ENCODE peak calls at places on chromosomes 12 and 14, in five cellular contexts. One of them, this sample, is unnamed.
A peak's percentile ranks its signal among the peaks of the same experiment; 100 is the strongest.

GRCh38 chr14:79608426-79608825 is 602.9 kb downstream of the DIO2 start:
- DNase-seq in GM23338: no peak
- DNase-seq in hepatocyte: no peak
- DNase-seq in PC-3: no peak
- DNase-seq in mammary epithelial cell: peak; percentile 17
- DNase-seq in this sample: no peak

GRCh38 chr12:122395319-122395718 is 27.1 kb downstream of the CLIP1 start:
- DNase-seq in PC-3: peak; percentile 68
- DNase-seq in mammary epithelial cell: peak; percentile 73
- DNase-seq in hepatocyte: no peak
- DNase-seq in GM23338: no peak
- DNase-seq in this sample: no peak

GRCh38 chr12:109863961-109864712 is 16.2 kb downstream of the GLTP start:
- DNase-seq in hepatocyte: peak; percentile 40
- DNase-seq in mammary epithelial cell: no peak
- DNase-seq in GM23338: no peak
- DNase-seq in PC-3: peak; percentile 21
- DNase-seq in this sample: no peak

GRCh38 chr14:105411017-105411941 is 8.3 kb upstream of the MTA1 start:
- DNase-seq in GM23338: peak; percentile 62
- DNase-seq in PC-3: peak; percentile 63
- DNase-seq in hepatocyte: peak; percentile 77
- DNase-seq in mammary epithelial cell: peak; percentile 42
- DNase-seq in this sample: peak; percentile 62

GRCh38 chr14:30223385-30223785 is 295.7 kb upstream of the PRKD1 start:
- DNase-seq in PC-3: peak; percentile 99
- DNase-seq in GM23338: no peak
- DNase-seq in hepatocyte: peak; percentile 79
- DNase-seq in mammary epithelial cell: peak; percentile 89
- DNase-seq in this sample: no peak

GRCh38 chr12:111367661-111368221 is 1.2 kb downstream of the PHETA1 start:
- DNase-seq in PC-3: peak; percentile 9
- DNase-seq in GM23338: no peak
- DNase-seq in mammary epithelial cell: no peak
- DNase-seq in hepatocyte: peak; percentile 82
- DNase-seq in this sample: no peak

GRCh38 chr12:106629797-106630669 is 47.2 kb downstream of the RFX4 start:
- DNase-seq in PC-3: peak; percentile 43
- DNase-seq in mammary epithelial cell: peak; percentile 44
- DNase-seq in hepatocyte: no peak
- DNase-seq in GM23338: no peak
- DNase-seq in this sample: no peak

GRCh38 chr12:88298761-88299242 is 156.7 kb downstream of the TMTC3 start:
- DNase-seq in mammary epithelial cell: peak; percentile 95
- DNase-seq in hepatocyte: no peak
- DNase-seq in PC-3: peak; percentile 88
- DNase-seq in GM23338: peak; percentile 13
- DNase-seq in this sample: peak; percentile 66

GRCh38 chr14:89186850-89187376 is 230.1 kb downstream of the FOXN3 start:
- DNase-seq in hepatocyte: no peak
- DNase-seq in mammary epithelial cell: no peak
- DNase-seq in PC-3: peak; percentile 57
- DNase-seq in GM23338: no peak
- DNase-seq in this sample: no peak

GRCh38 chr14:67077914-67078313 is 111.3 kb upstream of the GARIN2 start:
- DNase-seq in mammary epithelial cell: no peak
- DNase-seq in PC-3: no peak
- DNase-seq in hepatocyte: no peak
- DNase-seq in GM23338: no peak
- DNase-seq in this sample: no peak

GRCh38 chr12:25053021-25053271 is 104.0 kb upstream of the BCAT1 start:
- DNase-seq in mammary epithelial cell: no peak
- DNase-seq in hepatocyte: no peak
- DNase-seq in PC-3: no peak
- DNase-seq in GM23338: no peak
- DNase-seq in this sample: no peak

GRCh38 chr12:57583008-57583831 is 7.8 kb upstream of the PIP4K2C start:
- DNase-seq in hepatocyte: peak; percentile 91
- DNase-seq in GM23338: peak; percentile 97
- DNase-seq in mammary epithelial cell: peak; percentile 44
- DNase-seq in PC-3: peak; percentile 84
- DNase-seq in this sample: peak; percentile 91

GRCh38 chr12:9342614-9343353 is 134.6 kb upstream of the PZP start:
- DNase-seq in PC-3: no peak
- DNase-seq in hepatocyte: no peak
- DNase-seq in mammary epithelial cell: no peak
- DNase-seq in GM23338: no peak
- DNase-seq in this sample: no peak

GRCh38 chr12:57461326-57461903 is 1.8 kb downstream of the GLI1 start:
- DNase-seq in mammary epithelial cell: peak; percentile 30
- DNase-seq in GM23338: peak; percentile 95
- DNase-seq in hepatocyte: peak; percentile 89
- DNase-seq in PC-3: peak; percentile 32
- DNase-seq in this sample: peak; percentile 92

GRCh38 chr12:94180558-94181296 is 32.4 kb downstream of the PLXNC1 start:
- DNase-seq in hepatocyte: no peak
- DNase-seq in mammary epithelial cell: peak; percentile 69
- DNase-seq in GM23338: no peak
- DNase-seq in PC-3: peak; percentile 86
- DNase-seq in this sample: no peak

GRCh38 chr12:53960187-53961024 is 5.7 kb downstream of the HOXC12 start:
- DNase-seq in GM23338: no peak
- DNase-seq in mammary epithelial cell: no peak
- DNase-seq in hepatocyte: no peak
- DNase-seq in PC-3: no peak
- DNase-seq in this sample: no peak
- TF ChIP-seq EZH2 in GM23338: peak; percentile 99
- TF ChIP-seq EZH2 in mammary epithelial cell: no peak
- TF ChIP-seq EZH2 in hepatocyte: peak; percentile 51
- TF ChIP-seq EZH2 in PC-3: no peak
- TF ChIP-seq EZH2 in this sample: no peak

DNA sequence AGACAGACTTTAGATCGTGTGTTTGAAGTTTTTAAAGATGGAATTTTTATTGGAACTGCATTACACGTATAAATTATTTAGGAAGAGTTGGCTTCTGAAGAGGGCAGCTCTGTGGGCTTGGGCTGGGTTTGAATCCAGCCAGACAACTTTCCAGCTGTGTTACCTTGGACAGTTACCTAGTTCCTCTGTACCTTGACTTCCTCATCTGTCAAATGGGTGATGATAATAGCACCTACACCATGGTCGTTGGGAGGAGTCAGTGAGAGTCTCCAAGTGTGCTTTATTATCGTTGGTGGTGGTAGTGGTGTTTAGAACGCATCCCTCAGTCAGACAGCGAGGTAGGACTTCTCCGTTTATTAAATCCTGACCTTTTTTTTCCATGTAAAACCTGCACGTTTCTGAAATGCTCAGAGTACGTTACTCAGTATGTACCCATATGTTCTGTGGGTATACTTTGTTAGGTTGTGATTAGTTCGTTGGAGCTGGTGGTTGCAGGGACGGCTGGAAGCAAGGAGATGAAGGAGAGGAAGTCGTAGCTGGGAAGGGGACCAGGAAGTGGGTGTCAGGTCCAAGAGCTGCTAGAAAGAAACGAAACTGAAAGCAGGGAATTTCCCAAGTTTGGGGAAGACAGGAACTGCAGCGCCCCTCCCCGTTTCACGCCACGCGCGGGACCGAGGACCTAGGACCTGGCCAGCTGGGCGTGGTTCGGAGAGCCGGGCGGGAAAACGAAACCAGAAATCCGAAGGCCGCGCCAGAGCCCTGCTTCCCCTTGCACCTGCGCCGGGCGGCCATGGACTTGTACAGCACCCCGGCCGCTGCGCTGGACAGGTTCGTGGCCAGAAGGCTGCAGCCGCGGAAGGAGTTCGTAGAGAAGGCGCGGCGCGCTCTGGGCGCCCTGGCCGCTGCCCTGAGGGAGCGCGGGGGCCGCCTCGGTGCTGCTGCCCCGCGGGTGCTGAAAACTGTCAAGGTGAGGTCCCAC is at the start of gene OAS3:
- DNase-seq in mammary epithelial cell: peak; percentile 79
- DNase-seq in GM23338: peak; percentile 72
- DNase-seq in PC-3: peak; percentile 87
- DNase-seq in hepatocyte: peak; percentile 87
- DNase-seq in this sample: peak; percentile 85
- TF ChIP-seq EZH2 in mammary epithelial cell: no peak
- TF ChIP-seq EZH2 in GM23338: no peak
- TF ChIP-seq EZH2 in PC-3: no peak
- TF ChIP-seq EZH2 in hepatocyte: no peak
- TF ChIP-seq EZH2 in this sample: no peak

GRCh38 chr12:48978291-48978740 is at the start of gene WNT1:
- DNase-seq in PC-3: no peak
- DNase-seq in hepatocyte: no peak
- DNase-seq in GM23338: no peak
- DNase-seq in mammary epithelial cell: no peak
- DNase-seq in this sample: no peak
- TF ChIP-seq EZH2 in PC-3: no peak
- TF ChIP-seq EZH2 in hepatocyte: peak; percentile 91
- TF ChIP-seq EZH2 in GM23338: peak; percentile 78
- TF ChIP-seq EZH2 in mammary epithelial cell: no peak
- TF ChIP-seq EZH2 in this sample: no peak

GRCh38 chr12:53695148-53696138 is 19.6 kb upstream of the ATP5MC2 start:
- DNase-seq in GM23338: peak; percentile 70
- DNase-seq in hepatocyte: peak; percentile 85
- DNase-seq in PC-3: peak; percentile 16
- DNase-seq in mammary epithelial cell: no peak
- DNase-seq in this sample: peak; percentile 77
- TF ChIP-seq EZH2 in GM23338: peak; percentile 67
- TF ChIP-seq EZH2 in hepatocyte: peak; percentile 92
- TF ChIP-seq EZH2 in PC-3: no peak
- TF ChIP-seq EZH2 in mammary epithelial cell: no peak
- TF ChIP-seq EZH2 in this sample: no peak

GRCh38 chr14:76138119-76138757 is 13.5 kb upstream of the GPATCH2L start:
- DNase-seq in mammary epithelial cell: no peak
- DNase-seq in GM23338: no peak
- DNase-seq in hepatocyte: no peak
- DNase-seq in PC-3: no peak
- DNase-seq in this sample: no peak
- TF ChIP-seq EZH2 in mammary epithelial cell: no peak
- TF ChIP-seq EZH2 in GM23338: no peak
- TF ChIP-seq EZH2 in hepatocyte: peak; percentile 95
- TF ChIP-seq EZH2 in PC-3: no peak
- TF ChIP-seq EZH2 in this sample: no peak

DNA sequence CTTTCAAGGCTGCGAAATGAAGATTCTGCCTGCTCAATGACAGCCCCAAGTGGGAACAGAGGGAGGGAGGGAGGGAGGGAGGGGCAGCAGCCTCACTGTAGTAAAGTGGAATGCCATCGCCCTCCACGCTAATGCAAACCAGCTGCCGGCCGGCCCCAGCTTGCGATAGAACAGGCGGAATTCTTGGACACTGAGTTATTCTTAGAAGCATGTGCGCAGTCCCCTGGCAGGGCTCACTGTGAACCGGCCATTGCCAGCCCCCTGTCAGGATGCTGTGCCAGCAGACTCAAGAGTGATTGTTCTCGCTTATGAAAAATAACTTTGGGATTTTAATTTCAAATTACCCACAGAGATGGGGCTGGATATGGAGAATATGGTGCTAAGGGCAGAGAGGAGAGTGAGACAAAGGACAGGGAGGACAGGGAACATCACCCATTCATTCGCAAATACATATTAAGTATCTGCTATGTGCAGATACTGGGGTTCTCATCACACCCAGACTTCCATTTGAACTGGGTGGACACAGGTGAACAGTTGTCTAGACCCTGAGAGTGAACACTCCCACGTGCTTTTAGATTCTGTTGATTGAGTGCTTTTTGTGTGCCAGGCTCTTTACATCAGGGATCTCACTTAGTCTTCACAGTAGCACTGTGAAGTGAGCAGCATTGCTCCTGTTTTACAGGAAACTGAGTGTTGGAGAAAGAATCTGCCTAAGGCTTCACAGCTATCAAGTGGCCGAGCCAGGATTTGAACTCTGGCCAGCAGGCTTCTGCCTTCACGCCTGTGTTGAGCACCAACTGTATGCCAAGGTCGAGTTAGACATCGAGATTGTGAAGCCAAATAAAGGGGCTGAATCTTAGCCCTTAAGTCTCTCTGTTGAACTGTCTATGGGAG is 192.9 kb downstream of the C12orf75 start:
- DNase-seq in hepatocyte: peak; percentile 76
- DNase-seq in mammary epithelial cell: no peak
- DNase-seq in GM23338: peak; percentile 21
- DNase-seq in PC-3: no peak
- DNase-seq in this sample: peak; percentile 31
- TF ChIP-seq EZH2 in hepatocyte: no peak
- TF ChIP-seq EZH2 in mammary epithelial cell: no peak
- TF ChIP-seq EZH2 in GM23338: no peak
- TF ChIP-seq EZH2 in PC-3: no peak
- TF ChIP-seq EZH2 in this sample: no peak

DNA sequence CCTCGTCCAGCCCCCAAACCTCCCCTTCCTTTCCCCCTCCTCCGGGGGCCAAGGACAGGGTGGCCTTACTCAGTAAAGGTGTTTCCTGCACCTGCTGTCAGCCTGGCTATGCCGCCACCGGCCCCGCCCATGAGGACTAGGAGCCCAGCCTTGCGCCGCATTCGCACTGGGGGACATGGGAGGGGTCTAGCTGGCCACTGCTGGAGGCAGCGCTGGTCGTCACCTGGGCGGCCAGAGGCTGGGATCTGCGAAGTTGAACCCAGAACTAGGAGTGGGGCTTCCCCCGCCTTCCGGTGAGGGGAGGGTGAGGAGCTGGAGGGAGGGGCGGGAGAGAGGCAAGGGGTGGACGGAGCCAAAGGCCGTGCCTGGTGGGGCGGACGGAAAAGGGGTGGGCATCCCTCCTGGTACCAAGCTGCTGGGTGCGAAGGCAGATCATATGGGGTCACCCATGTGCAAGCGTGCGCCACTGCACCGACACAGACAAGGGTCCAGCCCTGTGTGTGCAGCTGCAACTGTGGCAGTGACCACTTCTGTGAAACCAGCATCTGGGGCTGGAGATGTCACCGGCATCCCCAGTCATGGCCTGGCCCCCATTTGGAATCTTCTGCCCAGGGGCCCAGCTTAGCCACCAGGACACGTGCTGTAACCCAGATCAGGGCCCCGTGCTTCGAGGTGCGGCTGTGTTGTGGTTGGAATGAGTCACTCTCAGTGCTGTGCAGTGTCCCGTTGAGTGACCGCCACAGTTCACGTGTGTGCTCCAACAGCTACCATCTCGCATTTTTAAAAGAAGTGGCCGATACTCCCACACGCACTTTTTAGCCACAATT is 8.5 kb downstream of the AMN start:
- DNase-seq in mammary epithelial cell: peak; percentile 31
- DNase-seq in GM23338: peak; percentile 70
- DNase-seq in PC-3: peak; percentile 62
- DNase-seq in hepatocyte: peak; percentile 34
- DNase-seq in this sample: no peak
- TF ChIP-seq EZH2 in mammary epithelial cell: no peak
- TF ChIP-seq EZH2 in GM23338: no peak
- TF ChIP-seq EZH2 in PC-3: no peak
- TF ChIP-seq EZH2 in hepatocyte: no peak
- TF ChIP-seq EZH2 in this sample: no peak

GRCh38 chr12:20369164-20370000 is 1.0 kb downstream of the PDE3A start:
- DNase-seq in PC-3: no peak
- DNase-seq in GM23338: peak; percentile 79
- DNase-seq in hepatocyte: peak; percentile 81
- DNase-seq in mammary epithelial cell: peak; percentile 14
- DNase-seq in this sample: peak; percentile 49
- TF ChIP-seq EZH2 in PC-3: peak; percentile 22
- TF ChIP-seq EZH2 in GM23338: no peak
- TF ChIP-seq EZH2 in hepatocyte: no peak
- TF ChIP-seq EZH2 in mammary epithelial cell: peak; percentile 62
- TF ChIP-seq EZH2 in this sample: no peak

This sample was measured in A673.